ENCODE peak calls at places on chromosomes 3 and 15, in four cellular contexts. One of them, this sample, is unnamed.
A peak's percentile ranks its signal among the peaks of the same experiment; 100 is the strongest.

GRCh38 chr3:74413547-74414241 is 200.8 kb downstream of the CNTN3 start:
- DNase-seq in NAMALWA: no peak
- DNase-seq in cardiac fibroblast: no peak
- DNase-seq in T-helper 2 cell: no peak
- DNase-seq in this sample: no peak

GRCh38 chr15:69341356-69341755 is 42.6 kb downstream of the PAQR5 start:
- DNase-seq in cardiac fibroblast: no peak
- DNase-seq in NAMALWA: no peak
- DNase-seq in T-helper 2 cell: no peak
- DNase-seq in this sample: no peak

GRCh38 chr15:20348900-20349773 is 192.5 kb downstream of the GOLGA6L6 start:
- DNase-seq in cardiac fibroblast: no peak
- DNase-seq in NAMALWA: no peak
- DNase-seq in T-helper 2 cell: no peak
- DNase-seq in this sample: no peak

GRCh38 chr3:186258968-186259367 is 103.1 kb downstream of the DGKG start:
- DNase-seq in cardiac fibroblast: no peak
- DNase-seq in T-helper 2 cell: no peak
- DNase-seq in NAMALWA: no peak
- DNase-seq in this sample: no peak

GRCh38 chr3:27360113-27361078 is 8.8 kb downstream of the NEK10 start:
- DNase-seq in NAMALWA: peak; percentile 49
- DNase-seq in T-helper 2 cell: no peak
- DNase-seq in cardiac fibroblast: peak; percentile 34
- DNase-seq in this sample: no peak

GRCh38 chr3:195246608-195247007 is 24.4 kb downstream of the XXYLT1 start:
- DNase-seq in T-helper 2 cell: no peak
- DNase-seq in cardiac fibroblast: no peak
- DNase-seq in NAMALWA: no peak
- DNase-seq in this sample: no peak

GRCh38 chr3:11915621-11916417 is 69.1 kb upstream of the TAMM41 start:
- DNase-seq in NAMALWA: no peak
- DNase-seq in T-helper 2 cell: no peak
- DNase-seq in cardiac fibroblast: no peak
- DNase-seq in this sample: no peak

GRCh38 chr3:67678665-67679064 is 24.3 kb upstream of the SUCLG2 start:
- DNase-seq in T-helper 2 cell: peak; percentile 91
- DNase-seq in NAMALWA: no peak
- DNase-seq in cardiac fibroblast: no peak
- DNase-seq in this sample: no peak

This sample was measured in activated effector memory CD4-positive, alpha-beta T cell treated with Interleukin-2 at 50 U/mL for 16 hours.